ENCODE peak calls at places on chromosomes 5 and 9, in nine cellular contexts. P is iris pigment epithelial cell; C is stimulated activated CD8-positive, alpha-beta memory T cell treated with anti-CD3 and anti-CD28 coated beads, Interleukin-15, amount 100 ng/mL, for 24 hours; M is activated CD8-positive, alpha-beta memory T cell treated with anti-CD3 and anti-CD28 coated beads for 48 hours; V is HT-29; E is A172; J is NCI-H748 treated with DMSO at 0.1 percent for 48 hours; D is GM04504; Y is cerebellar cortex. X is an unnamed sample.

GRCh38 chr9:94011134-94011533 is 56.0 kb upstream of the BARX1 start:
- DNase-seq in Y (no peak), D (no peak), P (no peak), E (peak), M (no peak), C (no peak), V (no peak), J (no peak), X (peak)

GRCh38 chr5:57082441-57083067 is 91.3 kb upstream of the GPBP1 start:
- DNase-seq in C (no peak), E (peak), P (peak), D (no peak), Y (no peak), V (peak), J (no peak), M (no peak), X (no peak)

GRCh38 chr5:33807771-33808170 is 84.0 kb downstream of the ADAMTS12 start:
- DNase-seq in J (no peak), C (no peak), D (no peak), E (no peak), M (no peak), V (no peak), Y (no peak), P (peak), X (no peak)

GRCh38 chr9:88604836-88605499 is 70.0 kb downstream of the NXNL2 start:
- DNase-seq in M (no peak), P (no peak), C (no peak), Y (no peak), E (no peak), V (no peak), D (no peak), J (no peak), X (no peak)

GRCh38 chr9:124222109-124222508 is 35.6 kb upstream of the NEK6 start:
- DNase-seq in V (no peak), J (no peak), C (no peak), Y (no peak), D (no peak), P (no peak), M (no peak), E (no peak), X (no peak)

GRCh38 chr5:147887026-147887627 is 8.6 kb downstream of the SCGB3A2 start:
- DNase-seq in E (peak), D (no peak), C (no peak), Y (peak), J (peak), P (peak), M (no peak), V (peak), X (no peak)

GRCh38 chr5:17412760-17413671 is 85.0 kb upstream of the TAF11L2 start:
- DNase-seq in C (no peak), V (no peak), M (no peak), Y (no peak), D (no peak), P (no peak), E (peak), J (peak), X (peak)

GRCh38 chr5:18811616-18812015 is 1176.4 kb downstream of the CDH18 start:
- DNase-seq in P (no peak), E (peak), D (no peak), M (no peak), C (no peak), J (no peak), Y (peak), V (no peak), X (no peak)

GRCh38 chr5:136810198-136810823 is 445.0 kb upstream of the TRPC7 start:
- DNase-seq in Y (peak), J (no peak), C (no peak), E (peak), V (no peak), D (peak), M (no peak), P (peak), X (no peak)

GRCh38 chr5:168991311-168991710 is 309.6 kb downstream of the SLIT3 start:
- DNase-seq in J (no peak), Y (no peak), D (no peak), M (no peak), P (no peak), V (no peak), C (no peak), E (no peak), X (no peak)

GRCh38 chr9:20604561-20604960 is 17.7 kb downstream of the MLLT3 start:
- DNase-seq in P (peak), D (no peak), E (no peak), J (no peak), Y (no peak), V (no peak), C (no peak), M (no peak), X (no peak)

GRCh38 chr9:72351538-72352453 is 13.2 kb downstream of the ZFAND5 start:
- DNase-seq in V (peak), P (peak), M (no peak), J (no peak), D (no peak), C (no peak), Y (no peak), E (peak), X (peak)

GRCh38 chr5:94849821-94850736 is 231.6 kb downstream of the SLF1 start:
- DNase-seq in C (no peak), D (peak), P (peak), Y (peak), E (peak), V (peak), M (no peak), J (peak), X (no peak)

GRCh38 chr5:132838516-132839282 is 8.3 kb upstream of the SHROOM1 start:
- DNase-seq in V (no peak), Y (peak), C (no peak), J (no peak), E (no peak), P (no peak), D (no peak), M (no peak), X (no peak)

GRCh38 chr5:65105301-65105700 is 336.6 kb downstream of the CWC27 start:
- DNase-seq in C (no peak), E (no peak), M (no peak), V (no peak), J (no peak), Y (no peak), D (no peak), P (no peak), X (no peak)

X was measured in H54.